ENCODE peak calls at places on chromosomes 3 and 15, in nine cellular contexts. I is brain microvascular endothelial cell, D is WTC11, Z is type B pancreatic cell, P is fibroblast of lung, U is endothelial cell, L is OCI-LY7, T is heart left ventricle, S is neural progenitor cell. H is an unnamed sample.
A peak's percentile ranks its signal among the peaks of the same experiment; 100 is the strongest.

GRCh38 chr3:8595252-8595934 is 49.2 kb downstream of the SSUH2 start:
- DNase-seq in I (no peak), D (no peak), Z (no peak), P (no peak), U (no peak), L (no peak), T (no peak), S (no peak), H (no peak)

GRCh38 chr3:36451816-36452215 is 71.5 kb downstream of the STAC start:
- DNase-seq in I (no peak), D (no peak), Z (no peak), P (no peak), U (no peak), L (no peak), T (no peak), S (peak; percentile 55), H (no peak)

GRCh38 chr3:189166334-189166733 is 5.4 kb upstream of the TPRG1 start:
- DNase-seq in I (no peak), D (no peak), Z (no peak), P (no peak), U (no peak), L (no peak), T (no peak), S (no peak), H (no peak)

GRCh38 chr3:63808633-63809032 is 10.5 kb upstream of the C3orf49 start:
- DNase-seq in I (no peak), D (no peak), Z (no peak), P (no peak), U (no peak), L (no peak), T (no peak), S (no peak), H (no peak)

GRCh38 chr15:52251144-52251860 is 44.3 kb downstream of the MYO5C start:
- DNase-seq in I (peak; percentile 22), D (no peak), Z (no peak), P (peak; percentile 56), U (no peak), L (no peak), T (no peak), S (no peak), H (no peak)

GRCh38 chr3:123881771-123882170 is 2.4 kb downstream of the MYLK start:
- DNase-seq in I (no peak), D (peak; percentile 42), Z (no peak), P (no peak), U (no peak), L (no peak), T (no peak), S (no peak), H (no peak)

GRCh38 chr3:47394867-47395266 is 14.0 kb downstream of the PTPN23 start:
- DNase-seq in I (no peak), D (no peak), Z (no peak), P (no peak), U (no peak), L (no peak), T (no peak), S (no peak), H (no peak)

GRCh38 chr3:47228088-47228487 is 54.5 kb downstream of the KIF9 start:
- DNase-seq in I (no peak), D (no peak), Z (no peak), P (no peak), U (no peak), L (peak; percentile 24), T (no peak), S (no peak), H (no peak)

GRCh38 chr3:1774597-1774996 is 324.1 kb upstream of the CNTN4 start:
- DNase-seq in I (no peak), D (no peak), Z (no peak), P (no peak), U (no peak), L (no peak), T (no peak), S (no peak), H (no peak)

GRCh38 chr3:72821170-72821781 is 27.0 kb downstream of the SHQ1 start:
- DNase-seq in I (peak; percentile 47), D (no peak), Z (no peak), P (peak; percentile 54), U (no peak), L (peak; percentile 31), T (peak; percentile 46), S (no peak), H (no peak)

GRCh38 chr3:181278468-181279238 is 289.1 kb upstream of the DNAJC19 start:
- DNase-seq in I (no peak), D (no peak), Z (no peak), P (no peak), U (no peak), L (peak; percentile 25), T (no peak), S (peak; percentile 42), H (no peak)

GRCh38 chr3:99578339-99578970 is 59.9 kb upstream of the COL8A1 start:
- DNase-seq in I (no peak), D (no peak), Z (no peak), P (peak; percentile 78), U (no peak), L (no peak), T (no peak), S (no peak), H (no peak)

GRCh38 chr3:14125193-14126016 is 553 bp downstream of the TMEM43 start:
- DNase-seq in I (peak; percentile 83), D (peak; percentile 48), Z (peak; percentile 72), P (peak; percentile 94), U (peak; percentile 58), L (peak; percentile 46), T (peak; percentile 72), S (peak; percentile 87), H (peak; percentile 82)
- TF ChIP-seq CTCF in I (peak; percentile 37), D (no peak), Z (no peak), P (peak; percentile 25), U (no peak), L (peak; percentile 14), T (no peak), S (peak; percentile 13), H (no peak)

GRCh38 chr3:48415251-48415953 is 14.5 kb downstream of the PLXNB1 start:
- DNase-seq in I (no peak), D (no peak), Z (no peak), P (no peak), U (no peak), L (no peak), T (no peak), S (no peak), H (no peak)
- TF ChIP-seq CTCF in I (peak; percentile 17), D (no peak), Z (peak; percentile 20), P (no peak), U (no peak), L (peak; percentile 25), T (no peak), S (peak; percentile 9), H (no peak)

GRCh38 chr3:170117134-170117533 is 64.4 kb downstream of the PHC3 start:
- DNase-seq in I (peak; percentile 9), D (no peak), Z (no peak), P (peak; percentile 4), U (peak; percentile 26), L (peak; percentile 10), T (no peak), S (peak; percentile 8), H (no peak)
- TF ChIP-seq CTCF in I (peak; percentile 60), D (no peak), Z (peak; percentile 58), P (peak; percentile 35), U (peak; percentile 47), L (peak; percentile 45), T (no peak), S (peak; percentile 34), H (no peak)

GRCh38 chr3:56316944-56317343 is 151.3 kb downstream of the ERC2 start:
- DNase-seq in I (no peak), D (no peak), Z (no peak), P (no peak), U (no peak), L (no peak), T (no peak), S (no peak), H (no peak)
- TF ChIP-seq CTCF in I (no peak), D (no peak), Z (no peak), P (no peak), U (no peak), L (no peak), T (no peak), S (no peak), H (no peak)

DNA sequence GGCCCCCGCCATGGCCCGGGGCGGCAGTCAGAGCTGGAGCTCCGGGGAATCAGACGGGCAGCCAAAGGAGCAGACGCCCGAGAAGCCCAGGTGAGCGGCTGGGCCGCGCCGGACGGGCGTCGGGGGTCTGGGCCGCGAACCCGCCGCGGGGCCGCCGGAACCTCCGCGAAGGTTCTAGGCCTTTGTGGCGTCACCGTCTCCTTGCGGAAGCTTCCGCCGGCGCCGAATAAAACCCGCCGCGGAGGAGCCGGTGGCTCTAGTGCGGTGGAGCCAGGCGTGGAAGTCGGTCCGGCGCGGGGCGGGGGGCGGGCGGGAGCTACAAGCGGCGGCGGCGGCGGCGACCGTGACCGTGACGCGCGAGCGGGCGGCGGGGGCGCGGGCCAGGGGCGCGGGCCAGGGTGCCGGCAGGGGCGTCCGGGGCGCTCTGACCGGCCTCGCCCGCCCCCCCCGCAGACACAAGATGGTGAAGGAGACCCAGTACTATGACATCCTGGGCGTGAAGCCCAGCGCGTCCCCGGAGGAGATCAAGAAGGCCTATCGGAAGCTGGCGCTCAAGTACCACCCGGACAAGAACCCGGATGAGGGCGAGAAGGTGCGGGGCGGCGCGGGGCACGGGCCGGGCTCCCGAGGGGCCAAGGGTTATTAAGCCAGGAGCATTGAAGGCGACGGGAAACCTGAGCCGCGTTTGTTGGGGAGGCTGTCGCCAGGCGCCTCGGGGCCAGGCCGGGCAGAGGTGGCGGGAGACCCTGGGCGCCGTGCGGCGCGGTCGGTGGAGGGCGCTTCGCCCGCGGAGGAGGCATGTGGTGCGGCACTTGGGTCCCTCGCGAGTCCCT is at the start of gene DNAJA4:
- DNase-seq in I (no peak), D (peak; percentile 62), Z (no peak), P (peak; percentile 46), U (peak; percentile 51), L (no peak), T (peak; percentile 82), S (peak; percentile 17), H (no peak)
- TF ChIP-seq CTCF in I (no peak), D (no peak), Z (no peak), P (no peak), U (no peak), L (no peak), T (no peak), S (no peak), H (no peak)

GRCh38 chr15:86221119-86221518 is 141.4 kb downstream of the AGBL1 start:
- DNase-seq in I (no peak), D (no peak), Z (no peak), P (no peak), U (no peak), L (no peak), T (no peak), S (peak; percentile 77), H (no peak)
- TF ChIP-seq CTCF in I (no peak), D (no peak), Z (no peak), P (no peak), U (no peak), L (no peak), T (no peak), S (peak; percentile 51), H (no peak)

GRCh38 chr15:65836665-65837064 is 32.6 kb upstream of the RAB11A start:
- DNase-seq in I (no peak), D (peak; percentile 55), Z (no peak), P (no peak), U (no peak), L (no peak), T (no peak), S (peak; percentile 24), H (no peak)
- TF ChIP-seq CTCF in I (peak; percentile 15), D (peak; percentile 31), Z (peak; percentile 25), P (peak; percentile 18), U (peak; percentile 41), L (peak; percentile 79), T (no peak), S (peak; percentile 54), H (peak; percentile 24)

H was measured in HFF-Myc.